ENCODE peak calls at places on chromosomes 6 and 20, in six cellular contexts. A is cardiac fibroblast; H is activated CD8-positive, alpha-beta memory T cell treated with anti-CD3 and anti-CD28 coated beads for 4 hours; Z is NCI-H1417; E is stimulated activated CD4-positive, alpha-beta T cell treated with anti-CD3 and anti-CD28 coated beads, Interleukin-12 subunit alpha, Interleukin-12 subunit beta, amount 100 ng/mL, for 4 hours; I is BJ. V is an unnamed sample.

GRCh38 chr6:41470341-41471063 is 75.7 kb upstream of the FOXP4 start:
- DNase-seq in A (peak), H (peak), E (peak), Z (no peak), I (no peak), V (no peak)

GRCh38 chr6:137155830-137156229 is 17.6 kb downstream of the IL22RA2 start:
- DNase-seq in Z (no peak), H (peak), I (no peak), E (no peak), A (peak), V (peak)

GRCh38 chr6:148109732-148110131 is 232.9 kb upstream of the SASH1 start:
- DNase-seq in I (no peak), Z (peak), A (peak), H (no peak), E (no peak), V (peak)

GRCh38 chr6:157238346-157238745 is 85.0 kb downstream of the TMEM242 start:
- DNase-seq in I (no peak), H (no peak), Z (no peak), A (no peak), E (no peak), V (no peak)

GRCh38 chr6:109172096-109172495 is 76.8 kb downstream of the CEP57L1 start:
- DNase-seq in E (no peak), Z (no peak), A (no peak), H (no peak), I (no peak), V (no peak)

GRCh38 chr6:142384455-142385332 is 82.9 kb downstream of the ADGRG6 start:
- DNase-seq in Z (peak), I (no peak), A (peak), H (no peak), E (no peak), V (no peak)

GRCh38 chr6:2902470-2902762 is 693 bp downstream of the SERPINB9 start:
- DNase-seq in A (peak), I (no peak), E (no peak), H (no peak), Z (no peak), V (no peak)

GRCh38 chr20:47466193-47466592 is 35.5 kb upstream of the NCOA3 start:
- DNase-seq in Z (no peak), A (peak), E (no peak), H (no peak), I (no peak), V (no peak)

GRCh38 chr6:27144740-27145079 is 102.8 kb upstream of the PRSS16 start:
- DNase-seq in H (no peak), E (no peak), Z (no peak), A (no peak), I (no peak), V (no peak)

GRCh38 chr6:113190170-113190569 is 667.0 kb upstream of the MARCKS start:
- DNase-seq in I (no peak), Z (no peak), A (peak), H (no peak), E (no peak), V (no peak)

GRCh38 chr20:50513169-50514034 is 3.2 kb downstream of the PTPN1 start:
- DNase-seq in Z (no peak), I (no peak), E (no peak), A (peak), H (no peak), V (no peak)

GRCh38 chr6:25942561-25943147 is 12.2 kb upstream of the SLC17A2 start:
- DNase-seq in E (no peak), I (no peak), H (no peak), Z (peak), A (peak), V (no peak)

GRCh38 chr20:33602826-33603590 is 59.1 kb upstream of the C20orf144 start:
- DNase-seq in I (no peak), E (no peak), Z (no peak), A (no peak), H (no peak), V (no peak)

GRCh38 chr20:48787861-48788375 is 39.9 kb downstream of the PREX1 start:
- DNase-seq in H (no peak), A (peak), Z (no peak), E (no peak), I (peak), V (no peak)

GRCh38 chr20:10309326-10309725 is 90.7 kb downstream of the SNAP25 start:
- DNase-seq in H (no peak), I (peak), Z (no peak), E (no peak), A (peak), V (no peak)

GRCh38 chr20:36267605-36268500 is 31.6 kb downstream of the AAR2 start:
- DNase-seq in I (no peak), E (no peak), A (no peak), H (no peak), Z (no peak), V (no peak)

GRCh38 chr6:35381132-35381531 is 38.8 kb downstream of the PPARD start:
- DNase-seq in H (no peak), Z (no peak), I (no peak), E (no peak), A (no peak), V (no peak)

GRCh38 chr6:82331031-82331773 is 32.4 kb upstream of the TPBG start:
- DNase-seq in A (peak), Z (no peak), I (peak), H (no peak), E (no peak), V (no peak)

GRCh38 chr6:129015721-129016120 is 132.8 kb downstream of the LAMA2 start:
- DNase-seq in A (no peak), Z (peak), I (no peak), H (no peak), E (no peak), V (no peak)

GRCh38 chr6:71383891-71384489 is 95.4 kb downstream of the OGFRL1 start:
- DNase-seq in I (no peak), H (no peak), E (no peak), Z (peak), A (peak), V (peak)

GRCh38 chr20:32249030-32249738 is 28.3 kb upstream of the KIF3B start:
- DNase-seq in H (no peak), A (no peak), Z (no peak), E (no peak), I (no peak), V (no peak)